ENCODE peak calls at places on chromosome 16, in eight cellular contexts. N, X, Q, S, J, H, I and Z are unnamed samples.

GRCh38 chr16:590165-590874 is 454 bp downstream of the RAB40C start:
- DNase-seq in X (no peak), H (peak; percentile 67), I (no peak), S (no peak), N (no peak), Q (no peak), J (no peak), Z (no peak)

GRCh38 chr16:14347706-14348105 is 276.6 kb downstream of the MRTFB start:
- DNase-seq in Q (no peak), N (no peak), J (peak; percentile 73), X (no peak), I (no peak), H (no peak), S (no peak), Z (no peak)

GRCh38 chr16:84952335-84953050 is 58.8 kb downstream of the ZDHHC7 start:
- DNase-seq in Q (peak; percentile 79), S (peak; percentile 6), N (peak; percentile 84), J (peak; percentile 81), H (peak; percentile 78), X (peak; percentile 12), I (peak; percentile 59), Z (peak; percentile 82)

GRCh38 chr16:11429113-11429512 is 83.9 kb downstream of the RMI2 start:
- DNase-seq in I (no peak), Q (no peak), S (no peak), X (no peak), N (no peak), H (no peak), J (no peak), Z (no peak)

GRCh38 chr16:82456683-82457082 is 170.1 kb upstream of the CDH13 start:
- DNase-seq in X (no peak), S (no peak), H (no peak), Q (peak; percentile 75), J (no peak), I (peak; percentile 41), N (peak; percentile 65), Z (peak; percentile 67)

GRCh38 chr16:89623511-89624232 is 10.2 kb downstream of the DPEP1 start:
- DNase-seq in N (no peak), X (no peak), H (no peak), J (no peak), Q (no peak), S (no peak), I (no peak), Z (no peak)

GRCh38 chr16:86074651-86075487 is 175.9 kb downstream of the IRF8 start:
- DNase-seq in H (no peak), I (no peak), N (no peak), Q (peak; percentile 56), J (no peak), S (no peak), X (no peak), Z (no peak)

GRCh38 chr16:2986623-2987188 is 6.5 kb upstream of the PKMYT1 start:
- DNase-seq in S (no peak), N (no peak), Q (no peak), X (no peak), H (no peak), I (no peak), J (no peak), Z (no peak)

GRCh38 chr16:4324871-4325740 is 9.2 kb downstream of the GLIS2 start:
- DNase-seq in S (no peak), X (no peak), I (no peak), H (no peak), N (peak; percentile 37), Q (no peak), J (no peak), Z (no peak)

GRCh38 chr16:30535106-30535776 is 583 bp upstream of the ZNF747 start:
- DNase-seq in N (peak; percentile 66), I (no peak), X (no peak), Q (no peak), S (no peak), H (no peak), J (no peak), Z (no peak)

GRCh38 chr16:11964761-11965539 is at the start of gene TNFRSF17:
- DNase-seq in N (peak; percentile 95), Q (no peak), I (no peak), S (no peak), J (no peak), H (no peak), X (no peak), Z (no peak)

GRCh38 chr16:17556276-17557052 is 85.7 kb upstream of the XYLT1 start:
- DNase-seq in Q (peak; percentile 5), J (no peak), X (no peak), S (no peak), I (peak; percentile 48), N (peak; percentile 33), H (no peak), Z (no peak)

GRCh38 chr16:84138824-84139627 is 6.0 kb downstream of the HSDL1 start:
- DNase-seq in Q (no peak), I (peak; percentile 87), J (no peak), H (no peak), N (peak; percentile 89), X (no peak), S (no peak), Z (no peak)

GRCh38 chr16:24577167-24577566 is 37.8 kb downstream of the RBBP6 start:
- DNase-seq in H (no peak), X (no peak), Q (no peak), S (no peak), I (no peak), J (no peak), N (no peak), Z (no peak)

GRCh38 chr16:19092653-19093410 is 20.9 kb upstream of the ITPRIPL2 start:
- DNase-seq in Q (no peak), N (no peak), J (no peak), S (no peak), X (no peak), I (no peak), H (no peak), Z (no peak)

GRCh38 chr16:678858-679807 is 1.1 kb upstream of the STUB1 start:
- DNase-seq in S (no peak), H (peak; percentile 78), I (peak; percentile 72), X (peak; percentile 45), Q (peak; percentile 74), J (peak; percentile 87), N (peak; percentile 66), Z (peak; percentile 69)

GRCh38 chr16:1612320-1613111 is at the start of gene CRAMP1:
- DNase-seq in H (no peak), X (no peak), I (no peak), N (peak; percentile 18), S (no peak), J (peak; percentile 70), Q (peak; percentile 47), Z (no peak)

GRCh38 chr16:3610698-3611144 is 685 bp downstream of the SLX4 start:
- DNase-seq in J (no peak), S (no peak), N (peak; percentile 29), Q (no peak), I (no peak), X (no peak), H (no peak), Z (peak; percentile 7)

GRCh38 chr16:67326472-67327309 is at the start of the genes KCTD19 and LRRC36:
- DNase-seq in N (peak; percentile 43), J (peak; percentile 64), X (peak; percentile 42), S (no peak), Q (peak; percentile 96), I (peak; percentile 42), H (peak; percentile 71), Z (no peak)

GRCh38 chr16:85253127-85253941 is 141.1 kb upstream of the CIBAR2 start:
- DNase-seq in X (peak; percentile 6), S (no peak), J (peak; percentile 79), N (peak; percentile 61), Q (peak; percentile 87), H (peak; percentile 67), I (no peak), Z (peak; percentile 24)